ENCODE peak calls at places on chromosomes 2 and 18, in five cellular contexts. One of them, this sample, is unnamed.

GRCh38 chr2:189411860-189412259 is 29.4 kb upstream of the WDR75 start:
- DNase-seq in GM12865: no peak
- DNase-seq in fibroblast of the aortic adventitia: peak
- DNase-seq in HCT116: no peak
- DNase-seq in fibroblast of villous mesenchyme: peak
- DNase-seq in this sample: peak

GRCh38 chr2:780002-780401 is 102.8 kb upstream of the TMEM18 start:
- DNase-seq in fibroblast of villous mesenchyme: no peak
- DNase-seq in GM12865: no peak
- DNase-seq in fibroblast of the aortic adventitia: no peak
- DNase-seq in HCT116: no peak
- DNase-seq in this sample: no peak

GRCh38 chr2:160052524-160052923 is 9.9 kb downstream of the PLA2R1 start:
- DNase-seq in fibroblast of villous mesenchyme: no peak
- DNase-seq in HCT116: no peak
- DNase-seq in fibroblast of the aortic adventitia: no peak
- DNase-seq in GM12865: no peak
- DNase-seq in this sample: no peak

GRCh38 chr2:217168396-217168795 is 308.5 kb upstream of the TNP1 start:
- DNase-seq in fibroblast of villous mesenchyme: no peak
- DNase-seq in GM12865: no peak
- DNase-seq in HCT116: no peak
- DNase-seq in fibroblast of the aortic adventitia: no peak
- DNase-seq in this sample: no peak

GRCh38 chr18:31206787-31207381 is 44.2 kb upstream of the DSC1 start:
- DNase-seq in GM12865: peak
- DNase-seq in fibroblast of villous mesenchyme: no peak
- DNase-seq in HCT116: peak
- DNase-seq in fibroblast of the aortic adventitia: no peak
- DNase-seq in this sample: no peak

GRCh38 chr2:111900859-111901258 is 2.5 kb downstream of the MERTK start:
- DNase-seq in fibroblast of villous mesenchyme: peak
- DNase-seq in GM12865: no peak
- DNase-seq in fibroblast of the aortic adventitia: peak
- DNase-seq in HCT116: no peak
- DNase-seq in this sample: no peak

GRCh38 chr2:28658369-28658768 is 93.3 kb upstream of the PPP1CB start:
- DNase-seq in GM12865: no peak
- DNase-seq in fibroblast of the aortic adventitia: peak
- DNase-seq in fibroblast of villous mesenchyme: peak
- DNase-seq in HCT116: no peak
- DNase-seq in this sample: peak

GRCh38 chr2:20562540-20563225 is 88.2 kb downstream of the HS1BP3 start:
- DNase-seq in fibroblast of the aortic adventitia: no peak
- DNase-seq in fibroblast of villous mesenchyme: no peak
- DNase-seq in HCT116: no peak
- DNase-seq in GM12865: no peak
- DNase-seq in this sample: no peak

GRCh38 chr2:415986-416610 is 128.2 kb upstream of the ALKAL2 start:
- DNase-seq in fibroblast of villous mesenchyme: no peak
- DNase-seq in fibroblast of the aortic adventitia: no peak
- DNase-seq in GM12865: no peak
- DNase-seq in HCT116: no peak
- DNase-seq in this sample: no peak

GRCh38 chr2:241965931-241966412 is 96.4 kb downstream of the RTP5 start:
- DNase-seq in fibroblast of the aortic adventitia: peak
- DNase-seq in HCT116: peak
- DNase-seq in GM12865: peak
- DNase-seq in fibroblast of villous mesenchyme: peak
- DNase-seq in this sample: peak

GRCh38 chr18:56443508-56443907 is 194.9 kb downstream of the TXNL1 start:
- DNase-seq in fibroblast of villous mesenchyme: no peak
- DNase-seq in HCT116: no peak
- DNase-seq in GM12865: no peak
- DNase-seq in fibroblast of the aortic adventitia: peak
- DNase-seq in this sample: peak

GRCh38 chr18:58996131-58996632 is 131.5 kb downstream of the ZNF532 start:
- DNase-seq in fibroblast of the aortic adventitia: peak
- DNase-seq in GM12865: no peak
- DNase-seq in HCT116: no peak
- DNase-seq in fibroblast of villous mesenchyme: peak
- DNase-seq in this sample: peak

GRCh38 chr2:20415511-20415918 is 31.4 kb upstream of the RHOB start:
- DNase-seq in GM12865: no peak
- DNase-seq in HCT116: no peak
- DNase-seq in fibroblast of villous mesenchyme: peak
- DNase-seq in fibroblast of the aortic adventitia: peak
- DNase-seq in this sample: peak

GRCh38 chr2:210028178-210028577 is 25.7 kb downstream of the RPE start:
- DNase-seq in fibroblast of villous mesenchyme: no peak
- DNase-seq in HCT116: no peak
- DNase-seq in fibroblast of the aortic adventitia: no peak
- DNase-seq in GM12865: no peak
- DNase-seq in this sample: no peak

GRCh38 chr2:62305421-62306176 is 109.7 kb downstream of the B3GNT2 start:
- DNase-seq in fibroblast of the aortic adventitia: no peak
- DNase-seq in HCT116: no peak
- DNase-seq in fibroblast of villous mesenchyme: peak
- DNase-seq in GM12865: peak
- DNase-seq in this sample: no peak

GRCh38 chr2:172985139-172985874 is 90.3 kb upstream of the MAP3K20 start:
- DNase-seq in HCT116: peak
- DNase-seq in fibroblast of the aortic adventitia: peak
- DNase-seq in GM12865: peak
- DNase-seq in fibroblast of villous mesenchyme: no peak
- DNase-seq in this sample: no peak

GRCh38 chr2:168181825-168182224 is 65.6 kb downstream of the STK39 start:
- DNase-seq in HCT116: no peak
- DNase-seq in fibroblast of villous mesenchyme: no peak
- DNase-seq in fibroblast of the aortic adventitia: no peak
- DNase-seq in GM12865: no peak
- DNase-seq in this sample: no peak

GRCh38 chr2:127358044-127358443 is 29.7 kb downstream of the MAP3K2 start:
- DNase-seq in HCT116: no peak
- DNase-seq in fibroblast of the aortic adventitia: peak
- DNase-seq in fibroblast of villous mesenchyme: peak
- DNase-seq in GM12865: no peak
- DNase-seq in this sample: no peak

GRCh38 chr2:124147552-124147951 is 122.5 kb downstream of the CNTNAP5 start:
- DNase-seq in GM12865: no peak
- DNase-seq in fibroblast of villous mesenchyme: no peak
- DNase-seq in HCT116: no peak
- DNase-seq in fibroblast of the aortic adventitia: no peak
- DNase-seq in this sample: no peak

GRCh38 chr2:213306320-213306942 is 22.2 kb downstream of the SPAG16 start:
- DNase-seq in fibroblast of the aortic adventitia: peak
- DNase-seq in fibroblast of villous mesenchyme: peak
- DNase-seq in GM12865: no peak
- DNase-seq in HCT116: no peak
- DNase-seq in this sample: peak

GRCh38 chr2:111157798-111158197 is 37.1 kb downstream of the BCL2L11 start:
- DNase-seq in HCT116: no peak
- DNase-seq in fibroblast of the aortic adventitia: no peak
- DNase-seq in GM12865: peak
- DNase-seq in fibroblast of villous mesenchyme: no peak
- DNase-seq in this sample: no peak

GRCh38 chr2:150125188-150125587 is 362.3 kb downstream of the RND3 start:
- DNase-seq in fibroblast of villous mesenchyme: peak
- DNase-seq in HCT116: no peak
- DNase-seq in GM12865: no peak
- DNase-seq in fibroblast of the aortic adventitia: no peak
- DNase-seq in this sample: peak

GRCh38 chr2:223460774-223461211 is 141.4 kb downstream of the SCG2 start:
- DNase-seq in fibroblast of the aortic adventitia: peak
- DNase-seq in fibroblast of villous mesenchyme: peak
- DNase-seq in HCT116: peak
- DNase-seq in GM12865: no peak
- DNase-seq in this sample: peak

GRCh38 chr2:200786423-200786822 is 25.3 kb upstream of the BZW1 start:
- DNase-seq in GM12865: no peak
- DNase-seq in fibroblast of villous mesenchyme: peak
- DNase-seq in fibroblast of the aortic adventitia: peak
- DNase-seq in HCT116: no peak
- DNase-seq in this sample: peak

GRCh38 chr18:23828426-23828825 is 139.2 kb downstream of the LAMA3 start:
- DNase-seq in HCT116: peak
- DNase-seq in fibroblast of villous mesenchyme: peak
- DNase-seq in fibroblast of the aortic adventitia: peak
- DNase-seq in GM12865: peak
- DNase-seq in this sample: peak

GRCh38 chr2:197786010-197786877 is 1.1 kb upstream of the BOLL start:
- DNase-seq in fibroblast of the aortic adventitia: no peak
- DNase-seq in HCT116: no peak
- DNase-seq in fibroblast of villous mesenchyme: no peak
- DNase-seq in GM12865: peak
- DNase-seq in this sample: no peak

GRCh38 chr2:44934024-44934423 is 7.5 kb upstream of the SIX3 start:
- DNase-seq in HCT116: no peak
- DNase-seq in GM12865: no peak
- DNase-seq in fibroblast of the aortic adventitia: no peak
- DNase-seq in fibroblast of villous mesenchyme: no peak
- DNase-seq in this sample: no peak

GRCh38 chr18:21074336-21075323 is 37.0 kb downstream of the ROCK1 start:
- DNase-seq in fibroblast of the aortic adventitia: no peak
- DNase-seq in fibroblast of villous mesenchyme: no peak
- DNase-seq in GM12865: no peak
- DNase-seq in HCT116: peak
- DNase-seq in this sample: no peak

GRCh38 chr2:55843096-55843991 is 80.2 kb downstream of the EFEMP1 start:
- DNase-seq in HCT116: no peak
- DNase-seq in GM12865: no peak
- DNase-seq in fibroblast of the aortic adventitia: peak
- DNase-seq in fibroblast of villous mesenchyme: peak
- DNase-seq in this sample: peak

GRCh38 chr18:5294618-5295230 is 802 bp downstream of the ZBTB14 start:
- DNase-seq in fibroblast of villous mesenchyme: peak
- DNase-seq in HCT116: no peak
- DNase-seq in fibroblast of the aortic adventitia: peak
- DNase-seq in GM12865: peak
- DNase-seq in this sample: peak

GRCh38 chr18:8699948-8700347 is 5.4 kb upstream of the MTCL1 start:
- DNase-seq in fibroblast of villous mesenchyme: no peak
- DNase-seq in HCT116: no peak
- DNase-seq in fibroblast of the aortic adventitia: peak
- DNase-seq in GM12865: no peak
- DNase-seq in this sample: peak

DNA sequence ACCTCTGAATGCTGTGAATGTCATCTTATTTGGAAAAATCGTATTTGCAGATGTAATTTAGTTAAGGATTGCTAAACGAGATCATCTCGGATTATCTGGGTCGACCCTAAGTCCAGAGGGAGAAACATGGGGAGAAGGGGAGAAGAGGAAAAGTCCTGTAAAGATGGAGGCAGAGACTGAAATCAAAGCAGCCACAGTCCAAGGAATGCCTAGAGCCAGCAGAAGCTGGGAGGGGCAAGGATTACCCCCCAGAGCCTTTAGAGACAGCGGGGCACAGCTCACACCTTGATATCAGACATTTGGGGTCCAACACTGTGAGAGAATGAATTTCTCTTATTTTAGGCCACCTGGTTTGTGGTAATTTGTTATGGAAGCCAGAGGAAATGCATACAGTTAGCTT is 104.9 kb upstream of the YPEL5 start:
- DNase-seq in GM12865: no peak
- DNase-seq in HCT116: no peak
- DNase-seq in fibroblast of the aortic adventitia: no peak
- DNase-seq in fibroblast of villous mesenchyme: no peak
- DNase-seq in this sample: no peak
- H3K4me3 ChIP-seq in GM12865: no peak
- H3K4me3 ChIP-seq in HCT116: no peak
- H3K4me3 ChIP-seq in fibroblast of the aortic adventitia: no peak
- H3K4me3 ChIP-seq in fibroblast of villous mesenchyme: no peak
- H3K4me3 ChIP-seq in this sample: no peak

DNA sequence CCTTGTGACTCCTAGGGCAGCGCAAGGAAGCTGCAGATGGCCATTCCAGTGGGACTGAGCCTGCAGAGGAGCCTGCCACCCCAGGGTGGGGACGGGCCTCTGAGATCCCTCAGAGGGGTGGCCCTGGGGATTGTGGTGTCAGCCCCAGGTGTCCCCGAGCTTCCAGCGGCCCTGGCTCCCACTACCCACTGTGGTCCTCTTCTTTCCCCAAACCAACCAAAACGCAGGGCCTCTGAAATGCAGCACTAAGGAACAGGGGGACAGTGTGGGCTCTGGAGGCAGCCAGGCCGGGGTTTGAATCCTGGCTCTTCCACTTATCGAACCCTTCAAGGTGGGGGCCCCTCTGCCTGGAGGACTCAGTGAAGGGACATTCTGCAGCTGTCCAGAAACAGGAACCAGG is 32.7 kb downstream of the ATOH8 start:
- DNase-seq in HCT116: no peak
- DNase-seq in fibroblast of the aortic adventitia: no peak
- DNase-seq in GM12865: no peak
- DNase-seq in fibroblast of villous mesenchyme: no peak
- DNase-seq in this sample: no peak
- TF ChIP-seq CTCF in HCT116: no peak
- TF ChIP-seq CTCF in fibroblast of the aortic adventitia: no peak
- TF ChIP-seq CTCF in GM12865: no peak
- TF ChIP-seq CTCF in fibroblast of villous mesenchyme: no peak
- TF ChIP-seq CTCF in this sample: no peak

DNA sequence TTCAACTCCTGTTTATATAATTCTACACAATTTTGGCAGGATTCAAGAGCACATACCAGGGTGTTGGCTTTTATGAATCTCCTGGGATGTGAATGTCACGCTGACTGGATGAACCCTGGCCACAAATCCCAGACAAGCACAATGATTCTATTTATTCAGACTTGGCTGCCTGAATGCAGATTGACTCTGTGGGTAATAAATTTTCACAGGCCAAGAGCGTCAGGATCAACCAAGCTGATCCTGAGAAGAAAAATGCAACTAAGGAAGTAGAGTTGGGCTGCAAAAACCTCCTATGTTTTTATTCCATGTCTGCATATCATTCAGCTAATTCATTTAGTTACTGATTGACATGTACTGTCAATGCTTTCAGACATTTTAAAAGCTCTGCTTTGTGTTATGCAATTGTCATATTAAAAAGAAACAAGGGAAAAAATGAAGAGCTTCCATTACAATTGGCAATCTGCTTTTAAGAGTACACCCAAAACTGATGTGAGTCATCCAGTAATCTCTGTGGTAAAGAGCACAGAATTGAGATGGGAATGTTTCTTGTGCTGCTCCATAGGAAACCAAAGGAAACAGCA is 173.0 kb upstream of the REV1 start:
- DNase-seq in HCT116: no peak
- DNase-seq in fibroblast of villous mesenchyme: peak
- DNase-seq in fibroblast of the aortic adventitia: peak
- DNase-seq in GM12865: no peak
- DNase-seq in this sample: peak
- H3K4me3 ChIP-seq in HCT116: no peak
- H3K4me3 ChIP-seq in fibroblast of villous mesenchyme: no peak
- H3K4me3 ChIP-seq in fibroblast of the aortic adventitia: no peak
- H3K4me3 ChIP-seq in GM12865: no peak
- H3K4me3 ChIP-seq in this sample: no peak

DNA sequence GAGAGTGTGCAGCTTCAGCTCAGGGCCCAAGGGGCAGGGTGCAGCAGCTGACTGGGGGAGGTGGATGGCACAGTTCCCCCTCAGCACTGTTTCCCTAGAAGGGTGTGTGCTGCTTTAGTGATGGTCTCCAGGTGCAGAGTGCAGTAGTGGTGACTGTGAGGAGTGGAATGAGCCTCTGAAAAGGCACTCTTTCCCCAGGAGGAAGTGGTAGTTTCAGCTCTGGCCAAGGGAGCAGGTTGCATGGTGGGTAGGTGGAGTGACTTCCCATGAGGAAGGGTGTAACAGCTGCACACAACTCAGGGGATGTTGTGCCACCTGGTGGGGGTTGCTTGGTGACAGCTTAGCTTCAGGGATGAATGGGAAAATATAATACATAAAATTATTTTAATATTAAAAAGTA is 251.5 kb upstream of the NXPH2 start:
- DNase-seq in GM12865: peak
- DNase-seq in HCT116: peak
- DNase-seq in fibroblast of villous mesenchyme: no peak
- DNase-seq in fibroblast of the aortic adventitia: peak
- DNase-seq in this sample: no peak
- TF ChIP-seq CTCF in GM12865: no peak
- TF ChIP-seq CTCF in HCT116: peak
- TF ChIP-seq CTCF in fibroblast of villous mesenchyme: no peak
- TF ChIP-seq CTCF in fibroblast of the aortic adventitia: no peak
- TF ChIP-seq CTCF in this sample: no peak

This sample was measured in AG10803.